ENCODE peak calls at places on chromosome X, in nine cellular contexts. One of them, this sample, is unnamed. For H4K20me1 and H3K4me1, the result is how much of the 10 kb centered on the place peaks cover.

GRCh38 chrX:87808576-87809243 is 291.1 kb downstream of the KLHL4 start:
- DNase-seq in OCI-LY7: no peak
- DNase-seq in hepatocyte: no peak
- DNase-seq in mammary epithelial cell: no peak
- DNase-seq in PC-3: no peak
- DNase-seq in Karpas-422: no peak
- DNase-seq in neural progenitor cell: no peak
- DNase-seq in GM23248: no peak
- DNase-seq in fibroblast of lung: no peak
- DNase-seq in this sample: no peak

GRCh38 chrX:103656623-103657022 is 27.8 kb downstream of the TCEAL1 start:
- DNase-seq in PC-3: peak
- DNase-seq in hepatocyte: no peak
- DNase-seq in fibroblast of lung: peak
- DNase-seq in OCI-LY7: no peak
- DNase-seq in GM23248: peak
- DNase-seq in neural progenitor cell: no peak
- DNase-seq in mammary epithelial cell: peak
- DNase-seq in Karpas-422: no peak
- DNase-seq in this sample: no peak

GRCh38 chrX:1185556-1185955 is 26.9 kb downstream of the CRLF2 start:
- DNase-seq in GM23248: no peak
- DNase-seq in Karpas-422: no peak
- DNase-seq in fibroblast of lung: no peak
- DNase-seq in neural progenitor cell: no peak
- DNase-seq in PC-3: no peak
- DNase-seq in OCI-LY7: no peak
- DNase-seq in hepatocyte: no peak
- DNase-seq in mammary epithelial cell: no peak
- DNase-seq in this sample: no peak

GRCh38 chrX:97011540-97011939 is 127.8 kb downstream of the RPA4 start:
- DNase-seq in fibroblast of lung: no peak
- DNase-seq in neural progenitor cell: no peak
- DNase-seq in mammary epithelial cell: no peak
- DNase-seq in PC-3: no peak
- DNase-seq in hepatocyte: no peak
- DNase-seq in GM23248: no peak
- DNase-seq in OCI-LY7: no peak
- DNase-seq in Karpas-422: no peak
- DNase-seq in this sample: no peak

GRCh38 chrX:51874123-51874522 is 19.3 kb upstream of the MAGED1 start:
- DNase-seq in GM23248: no peak
- DNase-seq in mammary epithelial cell: no peak
- DNase-seq in fibroblast of lung: no peak
- DNase-seq in PC-3: no peak
- DNase-seq in Karpas-422: no peak
- DNase-seq in neural progenitor cell: no peak
- DNase-seq in hepatocyte: no peak
- DNase-seq in OCI-LY7: no peak
- DNase-seq in this sample: no peak

GRCh38 chrX:140822861-140823260 is 113.3 kb downstream of the LINC00632 start:
- DNase-seq in PC-3: no peak
- DNase-seq in mammary epithelial cell: no peak
- DNase-seq in OCI-LY7: peak
- DNase-seq in GM23248: no peak
- DNase-seq in fibroblast of lung: no peak
- DNase-seq in neural progenitor cell: no peak
- DNase-seq in Karpas-422: no peak
- DNase-seq in hepatocyte: no peak
- DNase-seq in this sample: no peak

GRCh38 chrX:150968862-150969720 is 14.0 kb upstream of the HMGB3 start:
- DNase-seq in neural progenitor cell: no peak
- DNase-seq in mammary epithelial cell: no peak
- DNase-seq in OCI-LY7: no peak
- DNase-seq in hepatocyte: no peak
- DNase-seq in fibroblast of lung: no peak
- DNase-seq in PC-3: no peak
- DNase-seq in Karpas-422: no peak
- DNase-seq in GM23248: no peak
- DNase-seq in this sample: peak

GRCh38 chrX:9163153-9163790 is 129.3 kb upstream of the FAM9B start:
- DNase-seq in GM23248: peak
- DNase-seq in neural progenitor cell: peak
- DNase-seq in mammary epithelial cell: no peak
- DNase-seq in OCI-LY7: no peak
- DNase-seq in fibroblast of lung: peak
- DNase-seq in PC-3: peak
- DNase-seq in hepatocyte: no peak
- DNase-seq in Karpas-422: no peak
- DNase-seq in this sample: no peak

GRCh38 chrX:131985526-131986049 is 37.5 kb upstream of the STK26 start:
- DNase-seq in OCI-LY7: no peak
- DNase-seq in mammary epithelial cell: peak
- DNase-seq in fibroblast of lung: no peak
- DNase-seq in Karpas-422: no peak
- DNase-seq in PC-3: no peak
- DNase-seq in GM23248: no peak
- DNase-seq in neural progenitor cell: peak
- DNase-seq in hepatocyte: no peak
- DNase-seq in this sample: peak

GRCh38 chrX:3697701-3698279 is 15.7 kb downstream of the PRKX start:
- DNase-seq in fibroblast of lung: peak
- DNase-seq in hepatocyte: peak
- DNase-seq in mammary epithelial cell: peak
- DNase-seq in PC-3: no peak
- DNase-seq in Karpas-422: no peak
- DNase-seq in OCI-LY7: no peak
- DNase-seq in GM23248: peak
- DNase-seq in neural progenitor cell: peak
- DNase-seq in this sample: no peak

GRCh38 chrX:45358417-45358816 is 157.7 kb upstream of the DIPK2B start:
- DNase-seq in OCI-LY7: no peak
- DNase-seq in fibroblast of lung: no peak
- DNase-seq in hepatocyte: no peak
- DNase-seq in mammary epithelial cell: no peak
- DNase-seq in Karpas-422: no peak
- DNase-seq in GM23248: no peak
- DNase-seq in neural progenitor cell: no peak
- DNase-seq in PC-3: no peak
- DNase-seq in this sample: no peak

GRCh38 chrX:69285881-69286545 is 120.8 kb upstream of the PJA1 start:
- DNase-seq in fibroblast of lung: peak
- DNase-seq in GM23248: peak
- DNase-seq in Karpas-422: peak
- DNase-seq in neural progenitor cell: peak
- DNase-seq in hepatocyte: peak
- DNase-seq in mammary epithelial cell: peak
- DNase-seq in OCI-LY7: peak
- DNase-seq in PC-3: peak
- DNase-seq in this sample: peak

GRCh38 chrX:45771114-45771513 is 570.4 kb upstream of the DIPK2B start:
- DNase-seq in GM23248: peak
- DNase-seq in neural progenitor cell: no peak
- DNase-seq in Karpas-422: no peak
- DNase-seq in hepatocyte: peak
- DNase-seq in mammary epithelial cell: peak
- DNase-seq in OCI-LY7: no peak
- DNase-seq in fibroblast of lung: peak
- DNase-seq in PC-3: peak
- DNase-seq in this sample: no peak

GRCh38 chrX:37646254-37646653 is 39.3 kb upstream of the XK start:
- DNase-seq in OCI-LY7: no peak
- DNase-seq in fibroblast of lung: no peak
- DNase-seq in mammary epithelial cell: no peak
- DNase-seq in hepatocyte: no peak
- DNase-seq in neural progenitor cell: no peak
- DNase-seq in Karpas-422: no peak
- DNase-seq in GM23248: no peak
- DNase-seq in PC-3: no peak
- DNase-seq in this sample: no peak

GRCh38 chrX:117093319-117093718 is 630.5 kb upstream of the CT83 start:
- DNase-seq in OCI-LY7: no peak
- DNase-seq in Karpas-422: no peak
- DNase-seq in PC-3: no peak
- DNase-seq in GM23248: no peak
- DNase-seq in hepatocyte: no peak
- DNase-seq in fibroblast of lung: no peak
- DNase-seq in mammary epithelial cell: no peak
- DNase-seq in neural progenitor cell: no peak
- DNase-seq in this sample: no peak

GRCh38 chrX:147757750-147758149 is 154.0 kb upstream of the FMR1 start:
- DNase-seq in neural progenitor cell: no peak
- DNase-seq in OCI-LY7: no peak
- DNase-seq in GM23248: no peak
- DNase-seq in fibroblast of lung: no peak
- DNase-seq in Karpas-422: no peak
- DNase-seq in hepatocyte: no peak
- DNase-seq in PC-3: no peak
- DNase-seq in mammary epithelial cell: no peak
- DNase-seq in this sample: no peak

GRCh38 chrX:72048515-72049455 is 82.9 kb downstream of the RTL5 start:
- DNase-seq in OCI-LY7: no peak
- DNase-seq in PC-3: peak
- DNase-seq in Karpas-422: no peak
- DNase-seq in hepatocyte: peak
- DNase-seq in mammary epithelial cell: no peak
- DNase-seq in fibroblast of lung: no peak
- DNase-seq in neural progenitor cell: no peak
- DNase-seq in GM23248: no peak
- DNase-seq in this sample: peak

GRCh38 chrX:49858341-49858740 is 20.9 kb upstream of the USP27X start:
- DNase-seq in mammary epithelial cell: no peak
- DNase-seq in PC-3: no peak
- DNase-seq in OCI-LY7: no peak
- DNase-seq in neural progenitor cell: no peak
- DNase-seq in Karpas-422: no peak
- DNase-seq in hepatocyte: no peak
- DNase-seq in GM23248: no peak
- DNase-seq in fibroblast of lung: no peak
- DNase-seq in this sample: no peak

GRCh38 chrX:120207009-120207610 is 43.5 kb upstream of the ZBTB33 start:
- DNase-seq in fibroblast of lung: no peak
- DNase-seq in GM23248: no peak
- DNase-seq in mammary epithelial cell: no peak
- DNase-seq in neural progenitor cell: no peak
- DNase-seq in hepatocyte: no peak
- DNase-seq in Karpas-422: no peak
- DNase-seq in PC-3: no peak
- DNase-seq in OCI-LY7: no peak
- DNase-seq in this sample: no peak

GRCh38 chrX:24117288-24117687 is 32.2 kb upstream of the ZFX start:
- DNase-seq in OCI-LY7: no peak
- DNase-seq in Karpas-422: no peak
- DNase-seq in GM23248: peak
- DNase-seq in hepatocyte: peak
- DNase-seq in PC-3: peak
- DNase-seq in fibroblast of lung: peak
- DNase-seq in mammary epithelial cell: peak
- DNase-seq in neural progenitor cell: no peak
- DNase-seq in this sample: no peak

GRCh38 chrX:110000000-110000399 is 2.9 kb upstream of the TMEM164 start:
- DNase-seq in PC-3: no peak
- DNase-seq in Karpas-422: no peak
- DNase-seq in mammary epithelial cell: no peak
- DNase-seq in OCI-LY7: no peak
- DNase-seq in hepatocyte: no peak
- DNase-seq in fibroblast of lung: no peak
- DNase-seq in neural progenitor cell: no peak
- DNase-seq in GM23248: no peak
- DNase-seq in this sample: no peak
- H4K20me1 ChIP-seq in PC-3: under half
- H4K20me1 ChIP-seq in Karpas-422: under half
- H4K20me1 ChIP-seq in mammary epithelial cell: under half
- H4K20me1 ChIP-seq in OCI-LY7: under half
- H4K20me1 ChIP-seq in hepatocyte: under half
- H4K20me1 ChIP-seq in fibroblast of lung: under half
- H4K20me1 ChIP-seq in neural progenitor cell: under half
- H4K20me1 ChIP-seq in GM23248: under half
- H4K20me1 ChIP-seq in this sample: under half

DNA sequence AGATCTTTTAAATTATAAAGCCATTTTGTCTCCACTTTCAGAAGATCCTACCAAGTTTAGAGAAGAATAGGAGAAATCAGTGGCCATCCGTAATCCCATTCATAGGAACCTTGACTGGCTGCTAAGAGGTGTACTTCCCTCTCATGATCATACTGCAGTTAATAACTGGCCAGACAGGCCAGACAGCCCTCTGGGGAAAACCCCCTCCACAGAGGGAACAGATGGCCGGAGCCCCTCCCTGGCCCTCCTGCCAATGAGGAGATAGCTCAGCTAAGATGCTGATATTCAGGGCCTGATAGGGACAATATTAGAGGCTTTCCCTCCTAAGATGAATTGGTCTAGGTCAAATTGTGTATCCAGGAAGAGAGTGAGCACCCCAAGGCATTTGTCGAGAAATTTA is 200.0 kb upstream of the MAOA start:
- DNase-seq in mammary epithelial cell: no peak
- DNase-seq in hepatocyte: no peak
- DNase-seq in PC-3: no peak
- DNase-seq in Karpas-422: no peak
- DNase-seq in OCI-LY7: no peak
- DNase-seq in fibroblast of lung: no peak
- DNase-seq in GM23248: no peak
- DNase-seq in neural progenitor cell: no peak
- DNase-seq in this sample: no peak
- H3K4me3 ChIP-seq in mammary epithelial cell: no peak
- H3K4me3 ChIP-seq in hepatocyte: no peak
- H3K4me3 ChIP-seq in PC-3: no peak
- H3K4me3 ChIP-seq in Karpas-422: no peak
- H3K4me3 ChIP-seq in OCI-LY7: no peak
- H3K4me3 ChIP-seq in fibroblast of lung: no peak
- H3K4me3 ChIP-seq in GM23248: no peak
- H3K4me3 ChIP-seq in neural progenitor cell: no peak
- H3K4me3 ChIP-seq in this sample: no peak

GRCh38 chrX:15675490-15675921 is 10.9 kb upstream of the CLTRN start:
- DNase-seq in neural progenitor cell: peak
- DNase-seq in OCI-LY7: peak
- DNase-seq in mammary epithelial cell: peak
- DNase-seq in hepatocyte: peak
- DNase-seq in Karpas-422: peak
- DNase-seq in fibroblast of lung: no peak
- DNase-seq in GM23248: peak
- DNase-seq in PC-3: peak
- DNase-seq in this sample: peak
- H3K4me1 ChIP-seq in neural progenitor cell: under half
- H3K4me1 ChIP-seq in OCI-LY7: under half
- H3K4me1 ChIP-seq in mammary epithelial cell: under half
- H3K4me1 ChIP-seq in hepatocyte: under half
- H3K4me1 ChIP-seq in Karpas-422: under half
- H3K4me1 ChIP-seq in fibroblast of lung: under half
- H3K4me1 ChIP-seq in GM23248: under half
- H3K4me1 ChIP-seq in PC-3: under half
- H3K4me1 ChIP-seq in this sample: under half

DNA sequence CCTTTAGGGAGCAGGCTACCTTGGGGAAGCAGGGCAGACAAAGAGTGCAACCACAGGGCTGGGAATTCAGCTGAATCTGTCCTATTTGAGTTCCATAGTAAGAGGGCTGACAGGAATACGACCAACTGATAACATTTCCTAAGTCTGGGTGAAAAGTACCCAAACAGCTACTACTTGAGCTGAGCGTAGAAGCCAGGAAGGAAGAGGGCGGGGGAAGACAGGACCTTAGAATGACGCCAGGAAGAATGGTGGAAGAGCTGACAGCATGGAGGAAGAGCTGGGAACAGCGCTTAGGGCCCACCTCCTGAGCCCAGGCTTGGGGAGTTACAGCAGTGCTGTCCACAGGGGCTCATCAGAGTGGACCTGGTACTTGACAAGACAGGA is 14.4 kb downstream of the MECP2 start:
- DNase-seq in hepatocyte: no peak
- DNase-seq in mammary epithelial cell: no peak
- DNase-seq in GM23248: no peak
- DNase-seq in PC-3: no peak
- DNase-seq in OCI-LY7: no peak
- DNase-seq in Karpas-422: no peak
- DNase-seq in neural progenitor cell: no peak
- DNase-seq in fibroblast of lung: no peak
- DNase-seq in this sample: no peak
- H4K20me1 ChIP-seq in hepatocyte: under half
- H4K20me1 ChIP-seq in mammary epithelial cell: under half
- H4K20me1 ChIP-seq in GM23248: under half
- H4K20me1 ChIP-seq in PC-3: under half
- H4K20me1 ChIP-seq in OCI-LY7: under half
- H4K20me1 ChIP-seq in Karpas-422: under half
- H4K20me1 ChIP-seq in neural progenitor cell: under half
- H4K20me1 ChIP-seq in fibroblast of lung: under half
- H4K20me1 ChIP-seq in this sample: under half

This sample was measured in GM23338.